ENCODE peak calls at places on chromosome 20, in ten cellular contexts. U, L, H, G, K, X, W, F, I and B are unnamed samples.

GRCh38 chr20:618980-619379 is 8.9 kb upstream of the TCF15 start:
- DNase-seq in U (no peak), L (no peak), H (no peak), G (no peak), K (no peak), X (no peak), W (no peak), F (no peak), I (no peak), B (no peak)

GRCh38 chr20:38728237-38728761 is 4.0 kb downstream of the SLC32A1 start:
- DNase-seq in U (no peak), L (no peak), H (no peak), G (no peak), K (no peak), X (no peak), W (no peak), F (no peak), I (no peak), B (no peak)

GRCh38 chr20:63873477-63873971 is 8.5 kb downstream of the TPD52L2 start:
- DNase-seq in U (peak), L (peak), H (no peak), G (no peak), K (no peak), X (no peak), W (peak), F (peak), I (peak), B (no peak)

GRCh38 chr20:9609892-9610502 is 95.6 kb downstream of the LAMP5 start:
- DNase-seq in U (peak), L (peak), H (no peak), G (no peak), K (no peak), X (peak), W (no peak), F (peak), I (peak), B (peak)

GRCh38 chr20:57616143-57616951 is 3.9 kb downstream of the ZBP1 start:
- DNase-seq in U (no peak), L (no peak), H (no peak), G (no peak), K (no peak), X (no peak), W (no peak), F (no peak), I (no peak), B (no peak)

GRCh38 chr20:57440678-57441509 is 49.7 kb downstream of the RBM38 start:
- DNase-seq in U (peak), L (no peak), H (no peak), G (peak), K (no peak), X (no peak), W (no peak), F (no peak), I (peak), B (no peak)

GRCh38 chr20:35607003-35607735 is 8.5 kb upstream of the SPAG4 start:
- DNase-seq in U (no peak), L (no peak), H (no peak), G (no peak), K (no peak), X (no peak), W (no peak), F (no peak), I (no peak), B (no peak)

GRCh38 chr20:47686545-47686944 is 98.7 kb downstream of the SULF2 start:
- DNase-seq in U (peak), L (peak), H (no peak), G (no peak), K (no peak), X (no peak), W (no peak), F (no peak), I (peak), B (no peak)

GRCh38 chr20:3932277-3933073 is 43.3 kb downstream of the PANK2 start:
- DNase-seq in U (peak), L (peak), H (peak), G (no peak), K (no peak), X (no peak), W (peak), F (no peak), I (no peak), B (peak)

GRCh38 chr20:18019068-18019467 is 38.6 kb downstream of the OVOL2 start:
- DNase-seq in U (peak), L (peak), H (no peak), G (no peak), K (no peak), X (no peak), W (peak), F (peak), I (peak), B (peak)

GRCh38 chr20:16419138-16419715 is 154.0 kb downstream of the KIF16B start:
- DNase-seq in U (no peak), L (no peak), H (no peak), G (no peak), K (no peak), X (peak), W (no peak), F (no peak), I (no peak), B (no peak)

GRCh38 chr20:20561172-20561571 is 151.3 kb downstream of the RALGAPA2 start:
- DNase-seq in U (no peak), L (no peak), H (no peak), G (no peak), K (no peak), X (peak), W (no peak), F (no peak), I (no peak), B (no peak)

GRCh38 chr20:51127713-51128112 is 104.8 kb upstream of the KCNG1 start:
- DNase-seq in U (no peak), L (no peak), H (no peak), G (no peak), K (no peak), X (no peak), W (no peak), F (no peak), I (no peak), B (no peak)

GRCh38 chr20:10647471-10647870 is 26.3 kb downstream of the JAG1 start:
- DNase-seq in U (peak), L (peak), H (no peak), G (no peak), K (no peak), X (no peak), W (no peak), F (peak), I (no peak), B (no peak)

GRCh38 chr20:36074983-36075382 is 79.6 kb upstream of the EPB41L1 start:
- DNase-seq in U (peak), L (no peak), H (no peak), G (no peak), K (no peak), X (no peak), W (no peak), F (no peak), I (peak), B (no peak)

GRCh38 chr20:1775117-1775516 is 117.5 kb upstream of the SIRPG start:
- DNase-seq in U (peak), L (peak), H (no peak), G (no peak), K (no peak), X (no peak), W (no peak), F (no peak), I (peak), B (no peak)

GRCh38 chr20:45983279-45983743 is 11.3 kb upstream of the ZNF335 start:
- DNase-seq in U (no peak), L (no peak), H (no peak), G (no peak), K (no peak), X (no peak), W (no peak), F (no peak), I (no peak), B (no peak)

GRCh38 chr20:50309280-50309763 is 118.7 kb downstream of the CEBPB start:
- DNase-seq in U (no peak), L (peak), H (no peak), G (no peak), K (no peak), X (no peak), W (no peak), F (no peak), I (peak), B (no peak)

GRCh38 chr20:540391-541201 is 3.0 kb downstream of the CSNK2A1 start:
- DNase-seq in U (no peak), L (no peak), H (no peak), G (no peak), K (no peak), X (no peak), W (no peak), F (no peak), I (no peak), B (no peak)

GRCh38 chr20:20362774-20363435 is 5.0 kb upstream of the INSM1 start:
- DNase-seq in U (no peak), L (no peak), H (no peak), G (no peak), K (no peak), X (peak), W (no peak), F (peak), I (no peak), B (no peak)

GRCh38 chr20:47611785-47612184 is 110.1 kb downstream of the NCOA3 start:
- DNase-seq in U (no peak), L (no peak), H (no peak), G (no peak), K (no peak), X (no peak), W (no peak), F (no peak), I (no peak), B (no peak)